ENCODE peak calls at places on chromosomes 4 and X, in six cellular contexts. M, L, P, U, Y and F are unnamed samples.
A peak's percentile ranks its signal among the peaks of the same experiment; 100 is the strongest.

GRCh38 chr4:40980318-40980883 is 230.6 kb downstream of the NSUN7 start:
- DNase-seq in M (no peak), U (peak; percentile 15), L (no peak), P (no peak), Y (peak; percentile 28), F (no peak)

GRCh38 chr4:82138376-82138775 is 235.4 kb downstream of the HNRNPD start:
- DNase-seq in L (no peak), Y (no peak), U (peak; percentile 20), M (no peak), P (no peak), F (no peak)

GRCh38 chr4:73152893-73153292 is 83.4 kb upstream of the COX18 start:
- DNase-seq in P (no peak), U (no peak), L (no peak), Y (no peak), M (no peak), F (no peak)

GRCh38 chrX:75303795-75304194 is 29.9 kb downstream of the UPRT start:
- DNase-seq in M (no peak), U (no peak), P (no peak), L (no peak), Y (no peak), F (no peak)

GRCh38 chr4:151879705-151880104 is 118.9 kb upstream of the GATB start:
- DNase-seq in Y (no peak), M (no peak), U (no peak), P (no peak), L (no peak), F (no peak)

GRCh38 chrX:15151267-15152196 is 118.4 kb downstream of the ASB9 start:
- DNase-seq in L (no peak), M (no peak), Y (no peak), U (peak; percentile 23), P (no peak), F (no peak)

GRCh38 chrX:129612396-129612795 is 42.4 kb downstream of the APLN start:
- DNase-seq in M (no peak), P (no peak), L (no peak), U (no peak), Y (no peak), F (no peak)

GRCh38 chr4:125316391-125316780 is 1.6 kb downstream of the FAT4 start:
- DNase-seq in M (no peak), P (peak; percentile 74), L (peak; percentile 41), U (no peak), Y (peak; percentile 79), F (peak; percentile 50)

GRCh38 chrX:56113785-56114436 is 118.2 kb upstream of the KLF8 start:
- DNase-seq in Y (no peak), U (no peak), M (no peak), P (peak; percentile 62), L (no peak), F (no peak)

GRCh38 chr4:38034986-38035882 is 75.0 kb downstream of the PTTG2 start:
- DNase-seq in U (peak; percentile 30), M (peak; percentile 44), L (no peak), Y (no peak), P (no peak), F (peak; percentile 64)

GRCh38 chr4:76897522-76898384 is at the start of gene SOWAHB:
- DNase-seq in P (peak; percentile 93), Y (peak; percentile 95), U (peak; percentile 73), L (no peak), M (peak; percentile 69), F (peak; percentile 13)

GRCh38 chr4:75289843-75290616 is 224.2 kb downstream of the RCHY1 start:
- DNase-seq in M (peak; percentile 47), Y (peak; percentile 6), P (no peak), U (peak; percentile 7), L (no peak), F (peak; percentile 19)

GRCh38 chr4:98961770-98962169 is 32.8 kb upstream of the EIF4E start:
- DNase-seq in P (no peak), U (peak; percentile 37), M (no peak), Y (no peak), L (no peak), F (no peak)

GRCh38 chrX:107227780-107228485 is 21.5 kb downstream of the DNAAF6 start:
- DNase-seq in L (no peak), U (no peak), M (no peak), Y (no peak), P (no peak), F (no peak)

GRCh38 chr4:1842339-1842895 is 13.5 kb downstream of the LETM1 start:
- DNase-seq in Y (peak; percentile 46), M (no peak), L (no peak), U (no peak), P (no peak), F (peak; percentile 71)

GRCh38 chrX:151359931-151360871 is 36.8 kb upstream of the VMA21 start:
- DNase-seq in L (peak; percentile 20), Y (peak; percentile 39), M (no peak), P (peak; percentile 66), U (peak; percentile 2), F (peak; percentile 35)

GRCh38 chrX:21738145-21738949 is 19.6 kb downstream of the SMPX start:
- DNase-seq in L (no peak), U (no peak), P (no peak), Y (no peak), M (no peak), F (peak; percentile 14)

GRCh38 chr4:40314951-40315350 is 20.2 kb upstream of the CHRNA9 start:
- DNase-seq in M (no peak), Y (no peak), U (peak; percentile 42), L (no peak), P (no peak), F (no peak)

GRCh38 chr4:86117781-86118302 is 242.0 kb downstream of the MAPK10 start:
- DNase-seq in Y (no peak), U (no peak), L (no peak), M (no peak), P (no peak), F (no peak)

GRCh38 chrX:56564182-56564885 is 907 bp downstream of the UBQLN2 start:
- DNase-seq in U (peak; percentile 73), M (no peak), L (peak; percentile 27), Y (peak; percentile 15), P (peak; percentile 58), F (peak; percentile 23)

GRCh38 chr4:112946127-112946526 is 103.3 kb upstream of the ANK2 start:
- DNase-seq in L (no peak), P (no peak), Y (no peak), M (no peak), U (no peak), F (no peak)

GRCh38 chr4:32931475-32931874 is 2211.3 kb downstream of the PCDH7 start:
- DNase-seq in L (no peak), P (no peak), U (no peak), M (no peak), Y (no peak), F (no peak)
- H3K9me3 ChIP-seq in L (no peaks in the 10 kb centered on the region), P (no peaks in the 10 kb centered on the region), U (no peaks in the 10 kb centered on the region), M (no peaks in the 10 kb centered on the region), Y (no peaks in the 10 kb centered on the region), F (no peaks in the 10 kb centered on the region)

GRCh38 chr4:80099671-80100070 is 26.6 kb upstream of the ANTXR2 start:
- DNase-seq in U (no peak), L (no peak), M (no peak), Y (no peak), P (no peak), F (no peak)
- H3K9me3 ChIP-seq in U (no peaks in the 10 kb centered on the region), L (no peaks in the 10 kb centered on the region), M (no peaks in the 10 kb centered on the region), Y (no peaks in the 10 kb centered on the region), P (no peaks in the 10 kb centered on the region), F (no peaks in the 10 kb centered on the region)

DNA sequence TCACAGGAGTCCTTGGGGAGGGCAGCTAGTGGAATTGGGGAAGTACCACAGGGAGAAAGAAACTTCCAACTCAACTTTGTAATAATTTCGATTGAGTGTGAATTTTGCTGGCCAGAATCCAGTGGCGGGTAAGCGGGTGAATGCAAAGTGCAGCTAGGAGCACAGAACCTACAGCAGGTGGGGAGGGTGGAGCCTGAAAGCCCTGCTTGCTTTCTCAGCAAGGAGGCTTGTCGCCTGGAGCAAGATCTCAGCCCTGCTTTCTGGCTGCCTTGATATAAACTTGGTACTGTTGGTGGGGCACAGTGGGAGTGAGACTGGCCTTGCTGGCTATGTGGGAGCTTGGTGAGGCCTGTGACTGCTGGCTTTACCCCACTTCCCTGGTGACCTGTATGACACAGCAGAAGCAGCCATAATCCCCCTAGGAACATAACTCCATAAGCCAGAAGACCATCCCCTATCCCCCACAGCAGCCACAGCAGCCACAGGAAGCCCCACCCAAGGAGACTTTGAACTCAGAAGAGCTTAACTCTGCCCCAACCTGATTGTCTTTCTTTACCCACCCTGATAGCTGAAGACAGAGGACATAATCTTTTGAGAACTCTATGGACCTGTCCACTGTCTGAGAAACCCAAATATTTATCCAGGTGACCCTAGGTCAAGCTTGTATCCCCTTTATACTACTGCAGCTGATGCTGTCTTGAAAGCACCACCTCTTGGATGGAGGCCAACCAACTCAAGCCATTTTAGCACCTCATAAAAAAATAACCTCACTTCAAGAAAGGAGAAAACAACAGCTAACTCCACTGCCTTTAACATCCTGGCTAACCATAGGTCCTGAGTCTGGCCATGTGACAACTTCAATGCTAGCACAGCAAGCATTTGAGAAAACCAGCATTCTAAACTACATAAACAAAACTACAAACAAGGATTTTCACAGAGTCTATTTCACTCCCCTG is 87.2 kb upstream of the PDE5A start:
- DNase-seq in U (no peak), L (no peak), Y (no peak), M (no peak), P (no peak), F (no peak)
- H3K9me3 ChIP-seq in U (no peaks in the 10 kb centered on the region), L (no peaks in the 10 kb centered on the region), Y (no peaks in the 10 kb centered on the region), M (no peaks in the 10 kb centered on the region), P (peaks cover 7% of the 10 kb centered on the region), F (no peaks in the 10 kb centered on the region)

DNA sequence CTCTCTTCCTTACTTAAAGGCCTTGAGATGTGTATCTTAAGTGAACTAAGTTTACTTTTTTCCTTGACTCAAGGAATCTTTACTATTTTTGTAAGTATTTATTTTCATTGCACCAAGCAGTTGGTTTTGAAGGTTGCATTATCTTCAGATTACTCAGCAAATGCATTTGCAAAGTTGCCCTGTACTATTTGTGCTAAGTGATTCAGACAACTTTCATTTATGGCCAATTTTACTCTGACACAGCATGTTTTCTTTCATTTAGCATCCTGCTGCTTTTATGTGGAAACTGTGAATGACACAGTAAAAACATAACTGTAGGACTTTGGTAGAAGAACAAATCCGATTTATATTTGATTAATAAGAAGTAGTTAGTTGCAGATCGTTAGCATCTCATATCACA is 191.0 kb downstream of the CCSER1 start:
- DNase-seq in P (no peak), Y (no peak), L (no peak), U (peak; percentile 70), M (peak; percentile 85), F (no peak)
- H3K9me3 ChIP-seq in P (no peaks in the 10 kb centered on the region), Y (no peaks in the 10 kb centered on the region), L (no peaks in the 10 kb centered on the region), U (no peaks in the 10 kb centered on the region), M (no peaks in the 10 kb centered on the region), F (no peaks in the 10 kb centered on the region)

GRCh38 chrX:41716767-41717473 is 7.1 kb upstream of the GPR82 start:
- DNase-seq in Y (no peak), M (no peak), L (no peak), U (no peak), P (no peak), F (no peak)
- H3K9me3 ChIP-seq in Y (no peaks in the 10 kb centered on the region), M (no peaks in the 10 kb centered on the region), L (no peaks in the 10 kb centered on the region), U (peaks cover 12% of the 10 kb centered on the region), P (no peaks in the 10 kb centered on the region), F (no peaks in the 10 kb centered on the region)